ENCODE peak calls at places on chromosomes 5 and 9, in nine cellular contexts. D is CD8-positive, alpha-beta T cell; W is fibroblast of lung; I is activated CD4-positive, CD25-positive, alpha-beta regulatory T cell treated with anti-CD3 and anti-CD28 coated beads, Interleukin-2, amount 50 U/mL, for 72 hours; H is stimulated activated CD4-positive, alpha-beta T cell treated with anti-CD3 and anti-CD28 coated beads, Interleukin-4, amount 100 ng/mL, for 24 hours; T is smooth muscle cell of the brain vasculature; C is left cardiac atrium; Y is HS-5; V is stimulated activated CD8-positive, alpha-beta memory T cell treated with anti-CD3 and anti-CD28 coated beads, Interleukin-15, amount 100 ng/mL, for 24 hours. S is an unnamed sample.

GRCh38 chr5:16456103-16456832 is 9.3 kb downstream of the ZNF622 start:
- DNase-seq in D (no peak), W (peak), I (no peak), H (peak), T (peak), C (peak), Y (peak), V (no peak), S (peak)

GRCh38 chr9:99590879-99591278 is 230.8 kb upstream of the NR4A3 start:
- DNase-seq in D (no peak), W (no peak), I (no peak), H (no peak), T (no peak), C (no peak), Y (no peak), V (no peak), S (no peak)

GRCh38 chr5:150779397-150780179 is 1.0 kb downstream of the SMIM3 start:
- DNase-seq in D (no peak), W (peak), I (no peak), H (no peak), T (no peak), C (no peak), Y (no peak), V (no peak), S (no peak)

GRCh38 chr5:95907740-95908706 is 53.6 kb downstream of the ELL2 start:
- DNase-seq in D (no peak), W (no peak), I (no peak), H (no peak), T (no peak), C (no peak), Y (no peak), V (no peak), S (no peak)

GRCh38 chr9:112084334-112084733 is 90.8 kb downstream of the SUSD1 start:
- DNase-seq in D (no peak), W (no peak), I (no peak), H (no peak), T (no peak), C (no peak), Y (no peak), V (no peak), S (no peak)

GRCh38 chr9:95249986-95250385 is 67.5 kb downstream of the FANCC start:
- DNase-seq in D (no peak), W (no peak), I (no peak), H (no peak), T (no peak), C (no peak), Y (no peak), V (no peak), S (no peak)

GRCh38 chr5:151151263-151151660 is 6.3 kb downstream of the ANXA6 start:
- DNase-seq in D (no peak), W (no peak), I (no peak), H (no peak), T (no peak), C (no peak), Y (no peak), V (no peak), S (no peak)

GRCh38 chr9:27787941-27788340 is 214.7 kb upstream of the C9orf72 start:
- DNase-seq in D (no peak), W (no peak), I (no peak), H (no peak), T (no peak), C (no peak), Y (no peak), V (no peak), S (no peak)

GRCh38 chr5:1910081-1910760 is 27.5 kb upstream of the IRX4 start:
- DNase-seq in D (no peak), W (no peak), I (no peak), H (no peak), T (no peak), C (no peak), Y (no peak), V (no peak), S (no peak)

GRCh38 chr9:129557192-129558036 is 63.5 kb downstream of the C9orf50 start:
- DNase-seq in D (no peak), W (peak), I (no peak), H (no peak), T (peak), C (peak), Y (no peak), V (no peak), S (no peak)

GRCh38 chr9:107932036-107932435 is 442.5 kb upstream of the KLF4 start:
- DNase-seq in D (no peak), W (peak), I (no peak), H (no peak), T (no peak), C (no peak), Y (peak), V (no peak), S (no peak)

GRCh38 chr5:143488372-143488771 is 84.9 kb upstream of the NR3C1 start:
- DNase-seq in D (no peak), W (no peak), I (no peak), H (no peak), T (no peak), C (no peak), Y (no peak), V (no peak), S (no peak)

GRCh38 chr5:17224858-17225436 is 7.5 kb downstream of the BASP1 start:
- DNase-seq in D (no peak), W (peak), I (no peak), H (no peak), T (no peak), C (no peak), Y (no peak), V (no peak), S (no peak)

GRCh38 chr9:131554865-131555351 is 9.6 kb downstream of the PRRT1B start:
- DNase-seq in D (no peak), W (no peak), I (no peak), H (no peak), T (no peak), C (no peak), Y (no peak), V (no peak), S (no peak)

GRCh38 chr5:108472237-108472636 is 90.3 kb upstream of the FBXL17 start:
- DNase-seq in D (no peak), W (peak), I (no peak), H (no peak), T (no peak), C (no peak), Y (no peak), V (no peak), S (no peak)

GRCh38 chr9:121732383-121732782 is 80.9 kb downstream of the DAB2IP start:
- DNase-seq in D (no peak), W (no peak), I (no peak), H (no peak), T (no peak), C (no peak), Y (no peak), V (no peak), S (no peak)

GRCh38 chr9:133470427-133470924 is 8.4 kb downstream of the SLC2A6 start:
- DNase-seq in D (no peak), W (no peak), I (no peak), H (no peak), T (no peak), C (no peak), Y (no peak), V (no peak), S (no peak)

GRCh38 chr5:80343067-80343466 is 23.3 kb downstream of the SPZ1 start:
- DNase-seq in D (no peak), W (peak), I (no peak), H (no peak), T (no peak), C (no peak), Y (no peak), V (no peak), S (no peak)

GRCh38 chr9:18390393-18390792 is 83.6 kb upstream of the ADAMTSL1 start:
- DNase-seq in D (no peak), W (no peak), I (no peak), H (no peak), T (peak), C (no peak), Y (no peak), V (no peak), S (no peak)

GRCh38 chr5:76766746-76767145 is 50.8 kb downstream of the F2R start:
- DNase-seq in D (no peak), W (peak), I (no peak), H (no peak), T (no peak), C (no peak), Y (no peak), V (no peak), S (no peak)

GRCh38 chr9:95096381-95096780 is 221.1 kb downstream of the FANCC start:
- DNase-seq in D (no peak), W (no peak), I (no peak), H (no peak), T (no peak), C (no peak), Y (no peak), V (no peak), S (no peak)

GRCh38 chr9:84501587-84501986 is 161.0 kb upstream of the SLC28A3 start:
- DNase-seq in D (no peak), W (no peak), I (no peak), H (no peak), T (no peak), C (peak), Y (no peak), V (no peak), S (no peak)

GRCh38 chr9:131812116-131812790 is 72.4 kb upstream of the RAPGEF1 start:
- DNase-seq in D (no peak), W (no peak), I (no peak), H (no peak), T (no peak), C (no peak), Y (no peak), V (no peak), S (no peak)

GRCh38 chr9:107597743-107598217 is 108.2 kb upstream of the KLF4 start:
- DNase-seq in D (no peak), W (no peak), I (no peak), H (no peak), T (no peak), C (no peak), Y (no peak), V (no peak), S (no peak)

GRCh38 chr9:121783523-121784507 is 132.4 kb downstream of the DAB2IP start:
- DNase-seq in D (no peak), W (no peak), I (no peak), H (no peak), T (no peak), C (no peak), Y (no peak), V (no peak), S (no peak)

GRCh38 chr9:31445960-31446359 is 938.5 kb upstream of the ACO1 start:
- DNase-seq in D (no peak), W (no peak), I (no peak), H (no peak), T (no peak), C (no peak), Y (no peak), V (no peak), S (no peak)

GRCh38 chr5:80964919-80965318 is 4.8 kb downstream of the RASGRF2 start:
- DNase-seq in D (no peak), W (peak), I (no peak), H (no peak), T (no peak), C (no peak), Y (no peak), V (no peak), S (no peak)

GRCh38 chr9:121217609-121218292 is 16.1 kb upstream of the RAB14 start:
- DNase-seq in D (no peak), W (peak), I (no peak), H (no peak), T (no peak), C (no peak), Y (no peak), V (no peak), S (no peak)